ENCODE peak calls at places on chromosomes 1 and 21, in six cellular contexts. Q is tibial nerve, J is transverse colon, L is heart left ventricle, R is ovary, E is sigmoid colon. K is an unnamed sample. For H3K27me3, the result is how much of the 10 kb centered on the place peaks cover.

GRCh38 chr21:36643374-36644250 is 55.3 kb upstream of the SIM2 start:
- DNase-seq in L (no peak), E (no peak), R (no peak), J (no peak), Q (no peak), K (no peak)

GRCh38 chr1:3471356-3472087 is 17.1 kb downstream of the ARHGEF16 start:
- DNase-seq in L (peak), J (no peak), R (peak), E (no peak), Q (no peak), K (no peak)

GRCh38 chr1:40562185-40562584 is 30.7 kb downstream of the ZNF684 start:
- DNase-seq in E (no peak), R (no peak), L (no peak), J (no peak), Q (no peak), K (no peak)

GRCh38 chr21:28827422-28827821 is 165.3 kb downstream of the LTN1 start:
- DNase-seq in R (no peak), E (no peak), Q (no peak), J (no peak), L (no peak), K (no peak)

GRCh38 chr1:117147856-117148588 is 26.5 kb upstream of the TRIM45 start:
- DNase-seq in E (no peak), L (no peak), Q (no peak), R (no peak), J (no peak), K (no peak)

GRCh38 chr1:115456441-115456961 is 118.5 kb upstream of the NGF start:
- DNase-seq in J (no peak), E (no peak), R (no peak), L (no peak), Q (no peak), K (no peak)

GRCh38 chr1:12167493-12168429 is 970 bp downstream of the TNFRSF1B start:
- DNase-seq in L (no peak), Q (no peak), R (no peak), J (no peak), E (no peak), K (no peak)

GRCh38 chr1:51048021-51048420 is 54.0 kb upstream of the C1orf185 start:
- DNase-seq in J (no peak), Q (no peak), R (no peak), E (no peak), L (no peak), K (no peak)

GRCh38 chr1:233441981-233442380 is 114.5 kb downstream of the MAP3K21 start:
- DNase-seq in L (no peak), R (no peak), J (no peak), Q (no peak), E (no peak), K (no peak)

GRCh38 chr1:194289569-194290266 is 1103.3 kb upstream of the B3GALT2 start:
- DNase-seq in R (no peak), L (no peak), E (no peak), J (peak), Q (no peak), K (no peak)

GRCh38 chr1:67053535-67053784 is 488 bp downstream of the SLC35D1 start:
- DNase-seq in L (peak), J (peak), R (peak), E (peak), Q (no peak), K (no peak)

GRCh38 chr1:117657031-117657430 is 51.2 kb downstream of the TENT5C start:
- DNase-seq in E (no peak), J (no peak), Q (no peak), R (no peak), L (no peak), K (no peak)

GRCh38 chr1:54886724-54887664 is at the start of gene DHCR24:
- DNase-seq in E (peak), R (peak), Q (peak), L (peak), J (peak), K (no peak)

GRCh38 chr1:245475116-245475515 is 320.3 kb downstream of the KIF26B start:
- DNase-seq in R (no peak), J (no peak), E (no peak), Q (no peak), L (no peak), K (no peak)

GRCh38 chr1:180213401-180214177 is 16.5 kb upstream of the LHX4 start:
- DNase-seq in E (peak), Q (no peak), R (no peak), L (no peak), J (peak), K (no peak)

GRCh38 chr1:173062156-173062938 is 11.6 kb upstream of the TNFSF18 start:
- DNase-seq in R (no peak), Q (no peak), L (no peak), J (no peak), E (no peak), K (no peak)

GRCh38 chr21:34939673-34940321 is 109.3 kb downstream of the RUNX1 start:
- DNase-seq in E (no peak), R (no peak), Q (no peak), J (no peak), L (no peak), K (no peak)

GRCh38 chr1:217457016-217457415 is 173.9 kb downstream of the GPATCH2 start:
- DNase-seq in E (no peak), Q (no peak), J (no peak), R (no peak), L (no peak), K (no peak)

GRCh38 chr1:219317762-219318353 is 144.2 kb downstream of the LYPLAL1 start:
- DNase-seq in R (no peak), E (no peak), L (no peak), Q (no peak), J (no peak), K (no peak)

GRCh38 chr1:7595338-7595737 is 175.8 kb upstream of the VAMP3 start:
- DNase-seq in L (no peak), E (peak), J (no peak), Q (no peak), R (peak), K (no peak)

GRCh38 chr1:201016943-201017827 is 6.3 kb downstream of the KIF21B start:
- DNase-seq in Q (no peak), J (no peak), L (no peak), R (no peak), E (no peak), K (no peak)

GRCh38 chr1:201015551-201016091 is 7.9 kb downstream of the KIF21B start:
- DNase-seq in L (no peak), R (no peak), E (no peak), Q (no peak), J (no peak), K (no peak)

GRCh38 chr1:201019321-201019977 is 4.1 kb downstream of the KIF21B start:
- DNase-seq in R (no peak), Q (peak), E (no peak), L (peak), J (peak), K (no peak)

GRCh38 chr1:201016211-201016651 is 7.3 kb downstream of the KIF21B start:
- DNase-seq in Q (no peak), E (no peak), J (peak), L (peak), R (peak), K (no peak)

GRCh38 chr1:201017828-201018163 is 5.7 kb downstream of the KIF21B start:
- DNase-seq in E (no peak), R (no peak), Q (no peak), L (no peak), J (no peak), K (no peak)
- TF ChIP-seq POLR2A in E (no peak), R (no peak), Q (no peak), L (no peak), J (no peak), K (no peak)

GRCh38 chr1:36814774-36815173 is 219.5 kb downstream of the GRIK3 start:
- DNase-seq in L (no peak), R (no peak), J (no peak), Q (no peak), E (no peak), K (no peak)
- H3K27me3 ChIP-seq in L (under half), R (under half), J (under half), Q (under half), E (under half), K (under half)

GRCh38 chr1:59296358-59297256 is at the start of gene FGGY:
- DNase-seq in R (peak), E (peak), L (peak), J (peak), Q (peak), K (peak)
- TF ChIP-seq POLR2A in R (peak), E (peak), L (peak), J (peak), Q (peak), K (peak)

GRCh38 chr1:24929876-24930702 is at the start of gene RUNX3:
- DNase-seq in R (no peak), E (peak), Q (no peak), L (peak), J (peak), K (no peak)
- H3K27me3 ChIP-seq in R (under half), E (half or more), Q (half or more), L (half or more), J (half or more), K (half or more)

DNA sequence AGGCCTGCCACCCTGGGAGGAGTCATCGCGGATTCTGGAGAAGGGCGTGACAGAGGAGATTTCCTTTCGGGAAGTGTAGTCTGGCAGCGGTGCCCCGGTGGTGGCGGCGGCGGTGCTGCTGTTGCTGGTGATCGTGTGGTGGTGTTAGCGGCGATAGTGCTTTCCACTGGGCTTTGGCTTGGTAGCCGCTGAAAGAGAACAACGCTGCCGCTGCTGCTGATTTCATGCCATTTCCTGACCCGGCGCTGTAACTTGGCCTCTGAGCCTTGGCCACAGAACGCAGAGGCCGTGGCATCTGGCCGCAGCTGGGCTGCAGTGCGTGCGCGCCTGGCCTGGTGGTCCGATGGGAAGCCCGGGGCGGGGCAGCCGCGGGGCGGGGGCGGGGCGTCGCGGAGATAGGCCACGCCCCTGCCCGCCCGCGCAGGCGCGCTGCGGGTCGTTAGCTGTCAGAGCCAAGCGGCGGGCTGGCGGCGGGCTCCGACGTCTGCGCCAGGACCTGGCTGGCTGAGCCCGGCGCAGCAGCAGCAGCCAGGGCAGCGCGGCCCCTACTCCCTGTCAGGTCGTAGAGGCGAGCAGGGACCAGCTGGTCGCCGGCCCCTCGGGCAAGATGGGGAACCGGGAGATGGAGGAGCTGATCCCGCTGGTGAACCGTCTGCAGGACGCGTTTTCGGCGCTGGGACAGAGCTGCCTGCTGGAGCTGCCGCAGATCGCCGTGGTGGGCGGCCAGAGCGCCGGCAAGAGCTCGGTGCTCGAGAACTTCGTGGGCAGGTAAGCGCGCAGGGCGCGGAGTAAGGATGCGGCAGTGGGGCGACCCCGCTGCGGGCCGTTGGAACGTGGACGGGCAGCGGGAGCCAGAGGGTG is at the start of gene DNM3:
- DNase-seq in R (peak), Q (peak), J (peak), E (peak), L (peak), K (peak)
- TF ChIP-seq POLR2A in R (peak), Q (peak), J (no peak), E (no peak), L (peak), K (no peak)

DNA sequence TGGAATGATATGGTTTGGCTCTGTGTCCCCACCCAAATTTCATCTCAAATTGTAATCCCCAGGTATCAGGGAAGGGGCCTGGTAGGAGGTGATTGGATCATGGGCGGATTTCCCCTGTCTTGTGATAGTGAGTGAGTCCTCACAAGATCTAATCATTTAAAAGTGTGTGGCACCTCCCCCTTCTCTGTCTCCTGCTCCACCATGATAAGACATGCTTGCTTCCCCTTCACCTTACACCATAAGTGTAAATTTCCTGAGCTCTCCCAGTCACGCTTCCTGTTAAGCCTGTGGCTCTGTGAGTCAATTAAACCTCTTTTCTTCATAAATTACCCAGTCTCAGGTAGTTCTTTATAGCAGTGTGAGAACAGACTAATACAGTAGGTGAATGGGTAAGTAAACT is 109.3 kb downstream of the DMRTB1 start:
- DNase-seq in Q (no peak), R (no peak), L (no peak), E (no peak), J (no peak), K (no peak)
- H3K27me3 ChIP-seq in Q (under half), R (under half), L (under half), E (under half), J (under half), K (under half)

GRCh38 chr21:42833859-42834729 is 45.2 kb downstream of the WDR4 start:
- DNase-seq in L (no peak), J (no peak), E (peak), R (no peak), Q (no peak), K (peak)
- TF ChIP-seq POLR2A in L (no peak), J (no peak), E (no peak), R (no peak), Q (no peak), K (no peak)

GRCh38 chr1:156876281-156876680 is 15.6 kb downstream of the NTRK1 start:
- DNase-seq in L (peak), Q (no peak), R (no peak), J (no peak), E (no peak), K (no peak)
- H3K27me3 ChIP-seq in L (under half), Q (under half), R (under half), J (under half), E (under half), K (under half)